ENCODE peak calls at places on chromosomes 1 and 21, in four cellular contexts. One of them, this sample, is unnamed.

GRCh38 chr1:159786966-159787365 is 6.2 kb downstream of the DUSP23 start:
- DNase-seq in GM06990: no peak
- DNase-seq in left ventricle myocardium inferior: no peak
- DNase-seq in activated CD8-positive, alpha-beta T cell treated with anti-CD3 and anti-CD28 coated beads for 36 hours: no peak
- DNase-seq in this sample: no peak

GRCh38 chr21:33372582-33372981 is 30.6 kb upstream of the IFNGR2 start:
- DNase-seq in GM06990: no peak
- DNase-seq in left ventricle myocardium inferior: no peak
- DNase-seq in activated CD8-positive, alpha-beta T cell treated with anti-CD3 and anti-CD28 coated beads for 36 hours: no peak
- DNase-seq in this sample: no peak

GRCh38 chr1:25807480-25808390 is 7.7 kb downstream of the SELENON start:
- DNase-seq in GM06990: no peak
- DNase-seq in left ventricle myocardium inferior: no peak
- DNase-seq in activated CD8-positive, alpha-beta T cell treated with anti-CD3 and anti-CD28 coated beads for 36 hours: no peak
- DNase-seq in this sample: no peak

GRCh38 chr21:46159841-46160562 is 4.6 kb upstream of the FTCD start:
- DNase-seq in GM06990: peak
- DNase-seq in left ventricle myocardium inferior: no peak
- DNase-seq in activated CD8-positive, alpha-beta T cell treated with anti-CD3 and anti-CD28 coated beads for 36 hours: no peak
- DNase-seq in this sample: no peak

GRCh38 chr1:247576514-247576913 is 11.6 kb upstream of the OR2G2 start:
- DNase-seq in GM06990: no peak
- DNase-seq in left ventricle myocardium inferior: no peak
- DNase-seq in activated CD8-positive, alpha-beta T cell treated with anti-CD3 and anti-CD28 coated beads for 36 hours: no peak
- DNase-seq in this sample: peak

GRCh38 chr1:58755468-58755872 is 28.4 kb downstream of the JUN start:
- DNase-seq in GM06990: no peak
- DNase-seq in left ventricle myocardium inferior: peak
- DNase-seq in activated CD8-positive, alpha-beta T cell treated with anti-CD3 and anti-CD28 coated beads for 36 hours: peak
- DNase-seq in this sample: peak

GRCh38 chr1:189899686-189900495 is 577.8 kb downstream of the BRINP3 start:
- DNase-seq in GM06990: no peak
- DNase-seq in left ventricle myocardium inferior: no peak
- DNase-seq in activated CD8-positive, alpha-beta T cell treated with anti-CD3 and anti-CD28 coated beads for 36 hours: no peak
- DNase-seq in this sample: no peak

GRCh38 chr1:15618685-15619525 is 1.6 kb downstream of the DDI2 start:
- DNase-seq in GM06990: no peak
- DNase-seq in left ventricle myocardium inferior: no peak
- DNase-seq in activated CD8-positive, alpha-beta T cell treated with anti-CD3 and anti-CD28 coated beads for 36 hours: no peak
- DNase-seq in this sample: no peak

GRCh38 chr1:175152006-175152652 is 40.4 kb downstream of the KIAA0040 start:
- DNase-seq in GM06990: no peak
- DNase-seq in left ventricle myocardium inferior: peak
- DNase-seq in activated CD8-positive, alpha-beta T cell treated with anti-CD3 and anti-CD28 coated beads for 36 hours: peak
- DNase-seq in this sample: peak

GRCh38 chr1:199463521-199464127 is 563.9 kb upstream of the NR5A2 start:
- DNase-seq in GM06990: peak
- DNase-seq in left ventricle myocardium inferior: no peak
- DNase-seq in activated CD8-positive, alpha-beta T cell treated with anti-CD3 and anti-CD28 coated beads for 36 hours: peak
- DNase-seq in this sample: peak

GRCh38 chr1:63819795-63820194 is 46.0 kb downstream of the ROR1 start:
- DNase-seq in GM06990: no peak
- DNase-seq in left ventricle myocardium inferior: no peak
- DNase-seq in activated CD8-positive, alpha-beta T cell treated with anti-CD3 and anti-CD28 coated beads for 36 hours: no peak
- DNase-seq in this sample: no peak

GRCh38 chr1:53556657-53557227 is 97.5 kb downstream of the DMRTB1 start:
- DNase-seq in GM06990: no peak
- DNase-seq in left ventricle myocardium inferior: no peak
- DNase-seq in activated CD8-positive, alpha-beta T cell treated with anti-CD3 and anti-CD28 coated beads for 36 hours: no peak
- DNase-seq in this sample: no peak

GRCh38 chr1:58287894-58288623 is 258.5 kb downstream of the OMA1 start:
- DNase-seq in GM06990: no peak
- DNase-seq in left ventricle myocardium inferior: no peak
- DNase-seq in activated CD8-positive, alpha-beta T cell treated with anti-CD3 and anti-CD28 coated beads for 36 hours: no peak
- DNase-seq in this sample: no peak

GRCh38 chr1:150567717-150568561 is 11.5 kb downstream of the MCL1 start:
- DNase-seq in GM06990: peak
- DNase-seq in left ventricle myocardium inferior: peak
- DNase-seq in activated CD8-positive, alpha-beta T cell treated with anti-CD3 and anti-CD28 coated beads for 36 hours: peak
- DNase-seq in this sample: peak

GRCh38 chr1:184075040-184076029 is 23.8 kb downstream of the TSEN15 start:
- DNase-seq in GM06990: peak
- DNase-seq in left ventricle myocardium inferior: no peak
- DNase-seq in activated CD8-positive, alpha-beta T cell treated with anti-CD3 and anti-CD28 coated beads for 36 hours: peak
- DNase-seq in this sample: peak

GRCh38 chr1:32816676-32817158 is 441 bp downstream of the YARS1 start:
- DNase-seq in GM06990: no peak
- DNase-seq in left ventricle myocardium inferior: no peak
- DNase-seq in activated CD8-positive, alpha-beta T cell treated with anti-CD3 and anti-CD28 coated beads for 36 hours: no peak
- DNase-seq in this sample: no peak

DNA sequence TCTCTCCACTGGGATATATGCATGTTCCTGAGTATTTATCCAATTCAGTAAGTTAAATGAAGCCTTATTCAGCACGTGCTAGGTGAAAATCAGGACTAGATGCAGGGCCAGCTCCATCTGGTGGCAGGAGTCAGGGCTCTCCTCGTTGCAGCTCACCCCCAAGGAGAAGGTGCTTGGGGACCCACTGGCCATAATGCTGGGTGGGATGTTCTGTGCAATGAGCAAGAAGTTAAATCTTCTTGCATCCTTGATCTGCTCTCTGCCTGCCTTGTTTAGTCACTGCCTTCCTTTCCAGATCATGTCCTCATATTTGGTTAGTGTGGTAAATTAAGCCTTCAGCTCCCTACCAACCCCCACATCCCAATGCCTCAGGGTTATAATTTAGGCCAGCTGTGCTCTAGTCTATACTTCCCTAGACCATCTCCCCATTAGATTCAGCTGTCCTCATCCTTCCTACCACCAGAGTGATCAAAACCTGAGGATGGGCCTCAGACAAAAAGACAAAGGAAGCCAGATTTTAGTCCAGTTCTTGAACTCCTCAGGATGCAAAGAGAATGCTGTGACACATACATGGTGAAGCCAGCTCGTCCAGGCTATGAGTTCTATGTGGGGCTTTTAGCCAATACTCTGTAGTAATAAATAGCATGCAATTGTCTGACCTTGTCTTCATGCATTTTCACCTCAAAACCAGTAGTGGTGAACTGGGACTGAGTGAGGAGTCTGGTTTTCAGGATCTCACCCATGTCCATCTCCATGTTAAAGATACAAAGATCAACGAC is 55.9 kb downstream of the SEC16B start:
- DNase-seq in GM06990: no peak
- DNase-seq in left ventricle myocardium inferior: no peak
- DNase-seq in activated CD8-positive, alpha-beta T cell treated with anti-CD3 and anti-CD28 coated beads for 36 hours: no peak
- DNase-seq in this sample: no peak
- TF ChIP-seq CTCF in GM06990: peak
- TF ChIP-seq CTCF in left ventricle myocardium inferior: peak
- TF ChIP-seq CTCF in activated CD8-positive, alpha-beta T cell treated with anti-CD3 and anti-CD28 coated beads for 36 hours: no peak
- TF ChIP-seq CTCF in this sample: peak

DNA sequence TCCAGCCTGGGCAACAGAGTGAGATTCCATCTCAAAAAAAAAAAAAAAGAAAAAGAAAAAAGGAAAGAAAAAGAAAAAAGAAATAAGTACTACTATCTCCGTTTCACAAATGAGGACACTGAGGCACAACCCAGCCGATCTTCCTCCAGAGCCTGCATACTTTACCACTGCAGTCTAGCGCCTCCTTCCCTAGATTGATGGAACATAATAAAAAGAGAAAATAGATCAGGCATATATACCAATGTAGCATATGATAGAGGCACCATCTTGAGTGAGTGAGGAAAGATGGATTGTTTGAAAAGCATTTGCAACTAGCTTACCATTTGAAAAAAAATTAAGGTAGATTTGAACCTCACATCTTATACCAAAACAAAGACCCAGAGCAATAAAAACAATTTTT is 5.2 kb upstream of the DPM3 start:
- DNase-seq in GM06990: no peak
- DNase-seq in left ventricle myocardium inferior: no peak
- DNase-seq in activated CD8-positive, alpha-beta T cell treated with anti-CD3 and anti-CD28 coated beads for 36 hours: no peak
- DNase-seq in this sample: no peak
- TF ChIP-seq CTCF in GM06990: no peak
- TF ChIP-seq CTCF in left ventricle myocardium inferior: no peak
- TF ChIP-seq CTCF in activated CD8-positive, alpha-beta T cell treated with anti-CD3 and anti-CD28 coated beads for 36 hours: no peak
- TF ChIP-seq CTCF in this sample: no peak

DNA sequence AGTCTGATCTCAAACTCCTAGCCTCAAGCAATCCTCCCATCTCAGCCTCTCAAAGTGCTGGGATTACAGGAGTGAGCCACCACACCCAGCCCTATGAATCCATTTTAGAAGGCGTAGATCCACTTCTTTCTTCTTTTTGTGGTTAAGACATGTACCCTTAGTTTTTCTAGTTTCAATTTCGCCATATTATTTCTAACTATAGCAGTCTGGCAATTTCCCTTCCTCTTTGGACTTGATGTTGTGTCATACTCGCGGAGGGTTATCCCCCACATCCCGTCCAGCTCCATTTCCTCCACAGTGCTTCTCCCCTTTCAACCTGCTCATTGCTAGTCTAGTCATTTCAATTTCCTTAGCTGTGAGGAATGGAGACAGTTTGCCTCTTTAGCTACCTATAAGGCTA is 5.2 kb upstream of the LRRC8D start:
- DNase-seq in GM06990: peak
- DNase-seq in left ventricle myocardium inferior: no peak
- DNase-seq in activated CD8-positive, alpha-beta T cell treated with anti-CD3 and anti-CD28 coated beads for 36 hours: no peak
- DNase-seq in this sample: no peak
- TF ChIP-seq CTCF in GM06990: no peak
- TF ChIP-seq CTCF in left ventricle myocardium inferior: no peak
- TF ChIP-seq CTCF in activated CD8-positive, alpha-beta T cell treated with anti-CD3 and anti-CD28 coated beads for 36 hours: no peak
- TF ChIP-seq CTCF in this sample: no peak

GRCh38 chr1:209727785-209728184 is 23.1 kb downstream of the HSD11B1 start:
- DNase-seq in GM06990: no peak
- DNase-seq in left ventricle myocardium inferior: no peak
- DNase-seq in activated CD8-positive, alpha-beta T cell treated with anti-CD3 and anti-CD28 coated beads for 36 hours: no peak
- DNase-seq in this sample: no peak
- TF ChIP-seq CTCF in GM06990: no peak
- TF ChIP-seq CTCF in left ventricle myocardium inferior: no peak
- TF ChIP-seq CTCF in activated CD8-positive, alpha-beta T cell treated with anti-CD3 and anti-CD28 coated beads for 36 hours: no peak
- TF ChIP-seq CTCF in this sample: no peak

GRCh38 chr1:23958810-23959460 is 693 bp upstream of the PNRC2 start:
- DNase-seq in GM06990: peak
- DNase-seq in left ventricle myocardium inferior: peak
- DNase-seq in activated CD8-positive, alpha-beta T cell treated with anti-CD3 and anti-CD28 coated beads for 36 hours: peak
- DNase-seq in this sample: peak
- TF ChIP-seq CTCF in GM06990: peak
- TF ChIP-seq CTCF in left ventricle myocardium inferior: peak
- TF ChIP-seq CTCF in activated CD8-positive, alpha-beta T cell treated with anti-CD3 and anti-CD28 coated beads for 36 hours: peak
- TF ChIP-seq CTCF in this sample: peak

GRCh38 chr21:27146268-27146667 is 179.4 kb upstream of the ADAMTS5 start:
- DNase-seq in GM06990: no peak
- DNase-seq in left ventricle myocardium inferior: no peak
- DNase-seq in activated CD8-positive, alpha-beta T cell treated with anti-CD3 and anti-CD28 coated beads for 36 hours: no peak
- DNase-seq in this sample: no peak

GRCh38 chr21:27143476-27143875 is 176.6 kb upstream of the ADAMTS5 start:
- DNase-seq in GM06990: no peak
- DNase-seq in left ventricle myocardium inferior: no peak
- DNase-seq in activated CD8-positive, alpha-beta T cell treated with anti-CD3 and anti-CD28 coated beads for 36 hours: no peak
- DNase-seq in this sample: no peak

GRCh38 chr21:27149034-27149433 is 182.1 kb upstream of the ADAMTS5 start:
- DNase-seq in GM06990: no peak
- DNase-seq in left ventricle myocardium inferior: no peak
- DNase-seq in activated CD8-positive, alpha-beta T cell treated with anti-CD3 and anti-CD28 coated beads for 36 hours: no peak
- DNase-seq in this sample: no peak

GRCh38 chr21:27145134-27145798 is 178.4 kb upstream of the ADAMTS5 start:
- DNase-seq in GM06990: no peak
- DNase-seq in left ventricle myocardium inferior: no peak
- DNase-seq in activated CD8-positive, alpha-beta T cell treated with anti-CD3 and anti-CD28 coated beads for 36 hours: no peak
- DNase-seq in this sample: no peak
- TF ChIP-seq CTCF in GM06990: no peak
- TF ChIP-seq CTCF in left ventricle myocardium inferior: no peak
- TF ChIP-seq CTCF in activated CD8-positive, alpha-beta T cell treated with anti-CD3 and anti-CD28 coated beads for 36 hours: no peak
- TF ChIP-seq CTCF in this sample: no peak

DNA sequence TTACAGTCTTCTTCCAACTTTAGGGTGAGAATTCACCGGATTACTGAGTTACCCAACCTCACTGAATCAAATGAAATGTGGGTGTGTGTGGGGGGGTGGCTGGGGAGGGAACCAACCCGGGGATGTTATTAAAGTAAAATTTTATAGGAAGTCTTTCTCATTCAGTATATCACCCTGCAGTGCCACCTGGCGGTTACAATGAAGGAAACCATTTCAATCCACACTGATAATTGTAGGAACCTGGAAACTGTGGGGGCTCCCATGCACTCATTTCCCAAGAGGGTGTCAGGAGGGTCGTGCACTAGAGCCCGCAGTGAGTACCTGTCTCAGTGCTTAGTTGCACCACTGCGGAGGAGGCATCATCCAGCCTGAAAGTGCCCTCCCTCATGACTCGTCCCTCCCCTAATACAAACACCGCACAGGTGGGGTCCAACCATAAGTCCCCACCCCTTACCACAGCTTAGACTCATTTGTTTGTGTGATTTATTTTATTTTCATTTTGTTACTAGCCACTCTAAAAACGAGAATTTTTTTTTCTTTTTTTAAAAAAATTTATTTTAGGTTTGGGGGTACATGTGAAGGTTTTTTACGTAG is 29.1 kb upstream of the IGSF5 start:
- DNase-seq in GM06990: no peak
- DNase-seq in left ventricle myocardium inferior: peak
- DNase-seq in activated CD8-positive, alpha-beta T cell treated with anti-CD3 and anti-CD28 coated beads for 36 hours: peak
- DNase-seq in this sample: peak
- TF ChIP-seq CTCF in GM06990: peak
- TF ChIP-seq CTCF in left ventricle myocardium inferior: peak
- TF ChIP-seq CTCF in activated CD8-positive, alpha-beta T cell treated with anti-CD3 and anti-CD28 coated beads for 36 hours: peak
- TF ChIP-seq CTCF in this sample: peak

GRCh38 chr1:61389194-61389925 is 307.0 kb downstream of the NFIA start:
- DNase-seq in GM06990: no peak
- DNase-seq in left ventricle myocardium inferior: no peak
- DNase-seq in activated CD8-positive, alpha-beta T cell treated with anti-CD3 and anti-CD28 coated beads for 36 hours: no peak
- DNase-seq in this sample: no peak
- TF ChIP-seq CTCF in GM06990: no peak
- TF ChIP-seq CTCF in left ventricle myocardium inferior: no peak
- TF ChIP-seq CTCF in activated CD8-positive, alpha-beta T cell treated with anti-CD3 and anti-CD28 coated beads for 36 hours: no peak
- TF ChIP-seq CTCF in this sample: no peak

DNA sequence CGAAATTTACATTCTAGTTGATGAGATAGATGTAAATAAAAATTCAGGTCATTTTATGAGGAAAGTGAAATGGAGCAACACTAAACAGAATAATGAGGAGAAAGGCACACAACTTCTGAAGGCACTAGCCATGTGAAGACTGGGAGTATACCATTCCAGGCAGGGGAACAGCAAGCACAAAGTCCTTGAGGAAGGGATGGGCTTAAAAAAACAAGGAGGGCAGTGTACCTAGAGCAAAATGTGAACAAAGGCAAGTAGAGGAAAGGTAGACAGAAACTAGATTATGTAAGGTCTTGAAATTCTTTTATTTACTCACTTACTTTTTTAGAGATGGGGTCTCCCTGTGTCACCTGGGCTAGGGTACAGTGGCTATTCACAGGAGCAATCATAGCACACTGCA is 54.1 kb upstream of the LRIG2 start:
- DNase-seq in GM06990: no peak
- DNase-seq in left ventricle myocardium inferior: no peak
- DNase-seq in activated CD8-positive, alpha-beta T cell treated with anti-CD3 and anti-CD28 coated beads for 36 hours: no peak
- DNase-seq in this sample: no peak
- TF ChIP-seq CTCF in GM06990: no peak
- TF ChIP-seq CTCF in left ventricle myocardium inferior: no peak
- TF ChIP-seq CTCF in activated CD8-positive, alpha-beta T cell treated with anti-CD3 and anti-CD28 coated beads for 36 hours: no peak
- TF ChIP-seq CTCF in this sample: no peak

This sample was measured in GM13977.